ENCODE peak calls at places on chromosomes 12 and 14, in eight cellular contexts. One of them, this sample, is unnamed.

GRCh38 chr12:100539209-100539608 is 34.3 kb upstream of the GAS2L3 start:
- DNase-seq in activated CD8-positive, alpha-beta T cell treated with anti-CD3 and anti-CD28 coated beads for 36 hours: peak
- DNase-seq in AG10803: peak
- DNase-seq in choroid plexus epithelial cell: peak
- DNase-seq in right atrium auricular region: no peak
- DNase-seq in fibroblast of the aortic adventitia: peak
- DNase-seq in fibroblast of mammary gland: peak
- DNase-seq in CD8-positive, alpha-beta T cell: no peak
- DNase-seq in this sample: no peak

GRCh38 chr12:122835693-122836026 is 403 bp downstream of the HIP1R start:
- DNase-seq in activated CD8-positive, alpha-beta T cell treated with anti-CD3 and anti-CD28 coated beads for 36 hours: peak
- DNase-seq in AG10803: no peak
- DNase-seq in choroid plexus epithelial cell: no peak
- DNase-seq in right atrium auricular region: no peak
- DNase-seq in fibroblast of the aortic adventitia: no peak
- DNase-seq in fibroblast of mammary gland: no peak
- DNase-seq in CD8-positive, alpha-beta T cell: no peak
- DNase-seq in this sample: peak

GRCh38 chr12:6362383-6362782 is 13.0 kb downstream of the SCNN1A start:
- DNase-seq in activated CD8-positive, alpha-beta T cell treated with anti-CD3 and anti-CD28 coated beads for 36 hours: no peak
- DNase-seq in AG10803: no peak
- DNase-seq in choroid plexus epithelial cell: no peak
- DNase-seq in right atrium auricular region: no peak
- DNase-seq in fibroblast of the aortic adventitia: no peak
- DNase-seq in fibroblast of mammary gland: no peak
- DNase-seq in CD8-positive, alpha-beta T cell: no peak
- DNase-seq in this sample: no peak

GRCh38 chr14:51730094-51730493 is 78.4 kb downstream of the FRMD6 start:
- DNase-seq in activated CD8-positive, alpha-beta T cell treated with anti-CD3 and anti-CD28 coated beads for 36 hours: no peak
- DNase-seq in AG10803: no peak
- DNase-seq in choroid plexus epithelial cell: no peak
- DNase-seq in right atrium auricular region: no peak
- DNase-seq in fibroblast of the aortic adventitia: peak
- DNase-seq in fibroblast of mammary gland: no peak
- DNase-seq in CD8-positive, alpha-beta T cell: no peak
- DNase-seq in this sample: no peak

GRCh38 chr12:32063796-32064195 is 42.9 kb upstream of the BICD1 start:
- DNase-seq in activated CD8-positive, alpha-beta T cell treated with anti-CD3 and anti-CD28 coated beads for 36 hours: no peak
- DNase-seq in AG10803: no peak
- DNase-seq in choroid plexus epithelial cell: no peak
- DNase-seq in right atrium auricular region: no peak
- DNase-seq in fibroblast of the aortic adventitia: no peak
- DNase-seq in fibroblast of mammary gland: no peak
- DNase-seq in CD8-positive, alpha-beta T cell: no peak
- DNase-seq in this sample: no peak

GRCh38 chr14:73784065-73784987 is 67.3 kb upstream of the PTGR2 start:
- DNase-seq in activated CD8-positive, alpha-beta T cell treated with anti-CD3 and anti-CD28 coated beads for 36 hours: peak
- DNase-seq in AG10803: peak
- DNase-seq in choroid plexus epithelial cell: peak
- DNase-seq in right atrium auricular region: no peak
- DNase-seq in fibroblast of the aortic adventitia: peak
- DNase-seq in fibroblast of mammary gland: peak
- DNase-seq in CD8-positive, alpha-beta T cell: no peak
- DNase-seq in this sample: no peak

GRCh38 chr12:55738113-55739024 is 4.6 kb upstream of the GDF11 start:
- DNase-seq in activated CD8-positive, alpha-beta T cell treated with anti-CD3 and anti-CD28 coated beads for 36 hours: peak
- DNase-seq in AG10803: peak
- DNase-seq in choroid plexus epithelial cell: peak
- DNase-seq in right atrium auricular region: peak
- DNase-seq in fibroblast of the aortic adventitia: peak
- DNase-seq in fibroblast of mammary gland: peak
- DNase-seq in CD8-positive, alpha-beta T cell: peak
- DNase-seq in this sample: peak

GRCh38 chr12:129423041-129423580 is 480.7 kb downstream of the TMEM132D start:
- DNase-seq in activated CD8-positive, alpha-beta T cell treated with anti-CD3 and anti-CD28 coated beads for 36 hours: no peak
- DNase-seq in AG10803: no peak
- DNase-seq in choroid plexus epithelial cell: no peak
- DNase-seq in right atrium auricular region: no peak
- DNase-seq in fibroblast of the aortic adventitia: no peak
- DNase-seq in fibroblast of mammary gland: no peak
- DNase-seq in CD8-positive, alpha-beta T cell: no peak
- DNase-seq in this sample: no peak

GRCh38 chr12:93733358-93733757 is 56.2 kb downstream of the CRADD start:
- DNase-seq in activated CD8-positive, alpha-beta T cell treated with anti-CD3 and anti-CD28 coated beads for 36 hours: peak
- DNase-seq in AG10803: no peak
- DNase-seq in choroid plexus epithelial cell: no peak
- DNase-seq in right atrium auricular region: no peak
- DNase-seq in fibroblast of the aortic adventitia: no peak
- DNase-seq in fibroblast of mammary gland: no peak
- DNase-seq in CD8-positive, alpha-beta T cell: no peak
- DNase-seq in this sample: no peak

GRCh38 chr14:50340945-50341344 is 28.8 kb downstream of the DMAC2L start:
- DNase-seq in activated CD8-positive, alpha-beta T cell treated with anti-CD3 and anti-CD28 coated beads for 36 hours: peak
- DNase-seq in AG10803: no peak
- DNase-seq in choroid plexus epithelial cell: no peak
- DNase-seq in right atrium auricular region: no peak
- DNase-seq in fibroblast of the aortic adventitia: no peak
- DNase-seq in fibroblast of mammary gland: no peak
- DNase-seq in CD8-positive, alpha-beta T cell: no peak
- DNase-seq in this sample: no peak

GRCh38 chr14:50340045-50340444 is 27.9 kb downstream of the DMAC2L start:
- DNase-seq in activated CD8-positive, alpha-beta T cell treated with anti-CD3 and anti-CD28 coated beads for 36 hours: no peak
- DNase-seq in AG10803: no peak
- DNase-seq in choroid plexus epithelial cell: no peak
- DNase-seq in right atrium auricular region: no peak
- DNase-seq in fibroblast of the aortic adventitia: no peak
- DNase-seq in fibroblast of mammary gland: no peak
- DNase-seq in CD8-positive, alpha-beta T cell: no peak
- DNase-seq in this sample: no peak

GRCh38 chr14:50344116-50344775 is 32.1 kb downstream of the DMAC2L start:
- DNase-seq in activated CD8-positive, alpha-beta T cell treated with anti-CD3 and anti-CD28 coated beads for 36 hours: peak
- DNase-seq in AG10803: no peak
- DNase-seq in choroid plexus epithelial cell: no peak
- DNase-seq in right atrium auricular region: no peak
- DNase-seq in fibroblast of the aortic adventitia: peak
- DNase-seq in fibroblast of mammary gland: peak
- DNase-seq in CD8-positive, alpha-beta T cell: no peak
- DNase-seq in this sample: no peak

GRCh38 chr14:50343424-50343823 is 31.3 kb downstream of the DMAC2L start:
- DNase-seq in activated CD8-positive, alpha-beta T cell treated with anti-CD3 and anti-CD28 coated beads for 36 hours: no peak
- DNase-seq in AG10803: peak
- DNase-seq in choroid plexus epithelial cell: peak
- DNase-seq in right atrium auricular region: no peak
- DNase-seq in fibroblast of the aortic adventitia: no peak
- DNase-seq in fibroblast of mammary gland: no peak
- DNase-seq in CD8-positive, alpha-beta T cell: no peak
- DNase-seq in this sample: no peak

DNA sequence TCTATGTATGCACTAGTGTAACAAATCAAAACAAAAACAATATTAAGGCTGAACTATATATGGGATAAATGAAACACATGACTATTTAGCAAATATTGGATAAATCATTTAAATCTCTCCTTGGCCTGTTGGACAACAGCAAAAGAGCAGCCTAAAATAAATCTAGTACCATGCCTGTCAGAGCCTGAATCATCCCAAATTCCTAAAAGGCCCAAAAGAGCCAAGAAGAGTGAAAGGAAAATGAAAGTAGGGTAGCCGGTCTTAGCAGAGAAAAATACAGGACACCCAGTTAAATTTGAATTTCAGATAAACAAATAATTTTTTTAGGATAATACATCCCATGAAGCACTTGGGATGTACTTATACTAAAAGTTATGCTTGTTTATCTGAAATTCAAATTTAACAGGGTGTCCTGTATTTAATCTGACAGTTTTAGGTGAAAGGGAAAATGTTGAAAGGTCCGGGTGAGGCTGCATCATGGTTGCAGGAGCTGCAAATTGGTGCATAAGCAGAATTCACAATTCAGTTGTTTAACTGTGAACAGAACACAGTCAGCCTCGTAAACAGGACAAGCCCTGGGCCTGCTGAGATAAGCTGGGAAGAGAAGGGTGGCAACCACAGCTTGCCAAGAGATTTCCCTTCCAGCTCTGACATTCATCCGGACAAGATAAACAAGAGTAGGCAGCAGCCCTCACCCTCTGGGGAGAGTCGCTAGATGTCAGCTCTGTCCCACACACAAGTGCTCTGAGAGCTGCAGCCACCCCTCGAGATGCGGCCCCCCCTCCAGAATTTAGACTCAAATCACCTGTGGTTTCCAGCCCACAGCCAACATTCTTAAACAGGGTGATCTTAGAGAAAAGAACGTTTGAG is 30.3 kb downstream of the DMAC2L start:
- DNase-seq in activated CD8-positive, alpha-beta T cell treated with anti-CD3 and anti-CD28 coated beads for 36 hours: peak
- DNase-seq in AG10803: peak
- DNase-seq in choroid plexus epithelial cell: peak
- DNase-seq in right atrium auricular region: peak
- DNase-seq in fibroblast of the aortic adventitia: peak
- DNase-seq in fibroblast of mammary gland: peak
- DNase-seq in CD8-positive, alpha-beta T cell: peak
- DNase-seq in this sample: peak
- TF ChIP-seq CTCF in activated CD8-positive, alpha-beta T cell treated with anti-CD3 and anti-CD28 coated beads for 36 hours: peak
- TF ChIP-seq CTCF in AG10803: peak
- TF ChIP-seq CTCF in choroid plexus epithelial cell: peak
- TF ChIP-seq CTCF in right atrium auricular region: no peak
- TF ChIP-seq CTCF in fibroblast of the aortic adventitia: peak
- TF ChIP-seq CTCF in fibroblast of mammary gland: peak
- TF ChIP-seq CTCF in CD8-positive, alpha-beta T cell: no peak
- TF ChIP-seq CTCF in this sample: peak

DNA sequence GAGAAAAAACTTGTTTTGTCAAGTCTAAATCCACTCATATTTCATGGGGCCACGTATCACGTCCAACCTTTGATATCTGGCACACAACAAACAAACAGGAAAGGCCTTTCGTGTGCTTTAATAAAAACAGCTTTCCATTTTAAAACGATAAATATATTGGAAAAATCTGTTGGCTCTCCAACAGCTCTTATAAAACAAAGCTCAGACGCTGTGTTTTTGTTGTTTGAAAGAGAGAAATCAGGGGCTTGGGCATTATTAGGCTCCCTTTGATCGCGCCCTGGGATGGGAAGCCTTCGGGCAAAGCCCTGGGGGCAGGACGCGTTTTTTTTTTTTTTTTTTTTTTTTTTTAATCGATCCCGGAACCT is 430 bp upstream of the PLEKHA5 start:
- DNase-seq in activated CD8-positive, alpha-beta T cell treated with anti-CD3 and anti-CD28 coated beads for 36 hours: peak
- DNase-seq in AG10803: peak
- DNase-seq in choroid plexus epithelial cell: peak
- DNase-seq in right atrium auricular region: no peak
- DNase-seq in fibroblast of the aortic adventitia: peak
- DNase-seq in fibroblast of mammary gland: peak
- DNase-seq in CD8-positive, alpha-beta T cell: no peak
- DNase-seq in this sample: no peak
- TF ChIP-seq CTCF in activated CD8-positive, alpha-beta T cell treated with anti-CD3 and anti-CD28 coated beads for 36 hours: no peak
- TF ChIP-seq CTCF in AG10803: no peak
- TF ChIP-seq CTCF in choroid plexus epithelial cell: no peak
- TF ChIP-seq CTCF in right atrium auricular region: no peak
- TF ChIP-seq CTCF in fibroblast of the aortic adventitia: no peak
- TF ChIP-seq CTCF in fibroblast of mammary gland: no peak
- TF ChIP-seq CTCF in CD8-positive, alpha-beta T cell: no peak
- TF ChIP-seq CTCF in this sample: no peak

GRCh38 chr12:46942579-46942978 is 116.8 kb upstream of the SLC38A4 start:
- DNase-seq in activated CD8-positive, alpha-beta T cell treated with anti-CD3 and anti-CD28 coated beads for 36 hours: no peak
- DNase-seq in AG10803: peak
- DNase-seq in choroid plexus epithelial cell: no peak
- DNase-seq in right atrium auricular region: no peak
- DNase-seq in fibroblast of the aortic adventitia: peak
- DNase-seq in fibroblast of mammary gland: peak
- DNase-seq in CD8-positive, alpha-beta T cell: no peak
- DNase-seq in this sample: no peak
- TF ChIP-seq CTCF in activated CD8-positive, alpha-beta T cell treated with anti-CD3 and anti-CD28 coated beads for 36 hours: no peak
- TF ChIP-seq CTCF in AG10803: no peak
- TF ChIP-seq CTCF in choroid plexus epithelial cell: no peak
- TF ChIP-seq CTCF in right atrium auricular region: no peak
- TF ChIP-seq CTCF in fibroblast of the aortic adventitia: no peak
- TF ChIP-seq CTCF in fibroblast of mammary gland: no peak
- TF ChIP-seq CTCF in CD8-positive, alpha-beta T cell: no peak
- TF ChIP-seq CTCF in this sample: no peak

GRCh38 chr12:26113194-26113654 is 11.6 kb downstream of the BHLHE41 start:
- DNase-seq in activated CD8-positive, alpha-beta T cell treated with anti-CD3 and anti-CD28 coated beads for 36 hours: no peak
- DNase-seq in AG10803: no peak
- DNase-seq in choroid plexus epithelial cell: no peak
- DNase-seq in right atrium auricular region: no peak
- DNase-seq in fibroblast of the aortic adventitia: peak
- DNase-seq in fibroblast of mammary gland: no peak
- DNase-seq in CD8-positive, alpha-beta T cell: no peak
- DNase-seq in this sample: no peak

GRCh38 chr12:26112232-26112631 is 12.6 kb downstream of the BHLHE41 start:
- DNase-seq in activated CD8-positive, alpha-beta T cell treated with anti-CD3 and anti-CD28 coated beads for 36 hours: no peak
- DNase-seq in AG10803: no peak
- DNase-seq in choroid plexus epithelial cell: no peak
- DNase-seq in right atrium auricular region: no peak
- DNase-seq in fibroblast of the aortic adventitia: no peak
- DNase-seq in fibroblast of mammary gland: no peak
- DNase-seq in CD8-positive, alpha-beta T cell: no peak
- DNase-seq in this sample: no peak

GRCh38 chr12:26112703-26113147 is 12.1 kb downstream of the BHLHE41 start:
- DNase-seq in activated CD8-positive, alpha-beta T cell treated with anti-CD3 and anti-CD28 coated beads for 36 hours: no peak
- DNase-seq in AG10803: no peak
- DNase-seq in choroid plexus epithelial cell: no peak
- DNase-seq in right atrium auricular region: no peak
- DNase-seq in fibroblast of the aortic adventitia: no peak
- DNase-seq in fibroblast of mammary gland: peak
- DNase-seq in CD8-positive, alpha-beta T cell: no peak
- DNase-seq in this sample: no peak

GRCh38 chr12:26114720-26115406 is 10.0 kb downstream of the BHLHE41 start:
- DNase-seq in activated CD8-positive, alpha-beta T cell treated with anti-CD3 and anti-CD28 coated beads for 36 hours: no peak
- DNase-seq in AG10803: peak
- DNase-seq in choroid plexus epithelial cell: no peak
- DNase-seq in right atrium auricular region: no peak
- DNase-seq in fibroblast of the aortic adventitia: no peak
- DNase-seq in fibroblast of mammary gland: no peak
- DNase-seq in CD8-positive, alpha-beta T cell: no peak
- DNase-seq in this sample: no peak

DNA sequence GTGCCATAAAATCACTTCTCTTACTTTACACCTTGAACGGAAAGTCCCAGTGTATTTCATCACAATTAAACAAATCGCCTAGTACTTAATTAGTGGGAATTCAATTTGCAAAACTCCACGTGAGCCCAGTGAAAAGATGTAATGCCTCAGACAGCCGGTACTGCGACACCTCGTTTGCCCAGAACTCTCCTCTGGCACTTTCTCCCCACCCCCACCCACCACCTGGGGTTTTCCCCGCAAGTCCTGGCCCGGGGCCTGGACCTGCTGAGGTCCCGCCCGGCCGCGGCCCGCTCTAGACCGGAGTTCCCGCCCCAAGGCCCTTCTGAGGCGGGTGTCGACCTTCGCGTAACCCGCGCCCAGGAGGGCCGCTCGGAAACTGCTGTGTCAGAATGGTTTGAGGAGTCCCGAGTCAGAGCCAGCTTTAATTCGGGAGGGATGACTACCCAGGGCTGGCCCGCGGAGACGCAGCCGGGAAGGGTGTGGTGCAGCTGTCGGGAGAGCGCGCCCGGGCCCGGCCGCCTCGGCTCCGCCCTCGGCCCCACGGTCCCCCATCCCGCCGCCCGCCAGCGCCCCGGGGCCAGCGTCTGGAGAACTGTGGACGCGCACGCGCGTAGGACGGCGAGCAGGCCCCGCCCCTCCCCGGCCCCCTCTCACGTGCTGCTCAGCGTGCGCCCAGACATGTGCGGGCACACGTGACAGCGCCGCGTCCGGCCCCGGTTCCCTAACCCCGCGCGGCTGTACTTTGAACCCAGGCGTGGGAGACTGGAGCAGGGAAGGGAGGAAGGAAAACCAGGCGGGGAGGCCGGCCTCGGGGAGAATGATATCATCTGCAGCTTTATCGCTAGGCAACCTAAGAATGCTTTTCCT is 10.8 kb downstream of the BHLHE41 start:
- DNase-seq in activated CD8-positive, alpha-beta T cell treated with anti-CD3 and anti-CD28 coated beads for 36 hours: peak
- DNase-seq in AG10803: peak
- DNase-seq in choroid plexus epithelial cell: peak
- DNase-seq in right atrium auricular region: peak
- DNase-seq in fibroblast of the aortic adventitia: peak
- DNase-seq in fibroblast of mammary gland: peak
- DNase-seq in CD8-positive, alpha-beta T cell: peak
- DNase-seq in this sample: peak
- TF ChIP-seq CTCF in activated CD8-positive, alpha-beta T cell treated with anti-CD3 and anti-CD28 coated beads for 36 hours: no peak
- TF ChIP-seq CTCF in AG10803: peak
- TF ChIP-seq CTCF in choroid plexus epithelial cell: peak
- TF ChIP-seq CTCF in right atrium auricular region: no peak
- TF ChIP-seq CTCF in fibroblast of the aortic adventitia: peak
- TF ChIP-seq CTCF in fibroblast of mammary gland: no peak
- TF ChIP-seq CTCF in CD8-positive, alpha-beta T cell: no peak
- TF ChIP-seq CTCF in this sample: no peak